ENCODE peak calls at places on chromosomes 3 and 15, in ten cellular contexts. D is SHP77; F is CD4-positive, alpha-beta T cell; G is AG09309; O is astrocyte of the spinal cord; P is NCI-H2081; N is PC-3; X is iris pigment epithelial cell; R is heart right ventricle; U is stimulated activated effector memory CD8-positive, alpha-beta T cell treated with anti-CD3 and anti-CD28 coated beads, Interleukin-12 subunit alpha, Interleukin-12 subunit beta, amount 100 ng/mL, for 72 hours. S is an unnamed sample.

GRCh38 chr3:183253364-183253960 is 409 bp downstream of the B3GNT5 start:
- DNase-seq in O (peak), G (no peak), P (peak), D (no peak), N (peak), U (no peak), X (peak), F (no peak), R (peak), S (peak)

GRCh38 chr3:99108508-99108907 is 207.0 kb upstream of the DCBLD2 start:
- DNase-seq in P (no peak), U (no peak), R (no peak), G (peak), D (no peak), X (peak), O (peak), F (no peak), N (peak), S (no peak)

GRCh38 chr3:79016587-79017380 is 751.0 kb downstream of the ROBO1 start:
- DNase-seq in R (no peak), D (no peak), X (peak), U (no peak), F (no peak), N (peak), O (no peak), P (no peak), G (no peak), S (no peak)

GRCh38 chr3:81666502-81667121 is 94.8 kb downstream of the GBE1 start:
- DNase-seq in F (no peak), R (no peak), G (peak), U (no peak), D (no peak), X (peak), P (no peak), N (peak), O (peak), S (peak)

GRCh38 chr3:5191555-5192304 is 4.2 kb downstream of the EDEM1 start:
- DNase-seq in R (no peak), N (no peak), F (no peak), X (no peak), U (peak), O (no peak), G (no peak), P (no peak), D (no peak), S (no peak)

GRCh38 chr3:20145874-20146273 is 40.1 kb downstream of the SGO1 start:
- DNase-seq in G (no peak), X (no peak), O (no peak), U (no peak), N (no peak), D (no peak), F (no peak), P (no peak), R (no peak), S (no peak)

GRCh38 chr15:36810656-36811449 is 231.4 kb downstream of the CDIN1 start:
- DNase-seq in O (no peak), P (peak), D (no peak), X (no peak), R (no peak), N (peak), F (no peak), U (no peak), G (no peak), S (no peak)

GRCh38 chr3:104069114-104069513 is 1297.6 kb upstream of the ALCAM start:
- DNase-seq in U (no peak), O (peak), P (no peak), R (no peak), G (no peak), D (no peak), X (peak), F (no peak), N (peak), S (no peak)

GRCh38 chr3:53120336-53120735 is 9.9 kb downstream of the RFT1 start:
- DNase-seq in D (no peak), N (no peak), O (no peak), X (no peak), F (no peak), P (no peak), U (no peak), G (no peak), R (no peak), S (no peak)

GRCh38 chr3:129310111-129310601 is 31.5 kb downstream of the HMCES start:
- DNase-seq in U (no peak), G (no peak), F (no peak), D (no peak), O (no peak), N (peak), P (no peak), R (no peak), X (no peak), S (no peak)

GRCh38 chr3:31828007-31828406 is 153.1 kb downstream of the OSBPL10 start:
- DNase-seq in G (no peak), D (no peak), P (no peak), O (no peak), R (no peak), F (no peak), U (no peak), X (peak), N (no peak), S (no peak)

GRCh38 chr3:72938471-72939265 is 50.8 kb downstream of the GXYLT2 start:
- DNase-seq in G (peak), U (no peak), R (peak), O (peak), P (peak), N (peak), D (peak), F (no peak), X (peak), S (peak)

GRCh38 chr15:29790607-29791006 is 31.7 kb downstream of the TJP1 start:
- DNase-seq in P (no peak), F (no peak), D (no peak), X (no peak), N (no peak), U (no peak), O (no peak), R (no peak), G (no peak), S (no peak)

GRCh38 chr3:185846041-185846440 is 21.2 kb upstream of the IGF2BP2 start:
- DNase-seq in F (no peak), X (no peak), N (no peak), P (no peak), D (no peak), O (no peak), R (no peak), U (no peak), G (no peak), S (no peak)

GRCh38 chr3:137988152-137988551 is 21.8 kb upstream of the CLDN18 start:
- DNase-seq in D (peak), U (peak), G (no peak), F (no peak), R (no peak), P (peak), O (no peak), X (no peak), N (no peak), S (no peak)

GRCh38 chr3:181316481-181316880 is 326.9 kb upstream of the DNAJC19 start:
- DNase-seq in X (peak), P (no peak), G (no peak), U (no peak), D (no peak), R (no peak), F (no peak), O (peak), N (peak), S (no peak)

GRCh38 chr3:174016186-174016585 is 618.6 kb downstream of the NLGN1 start:
- DNase-seq in D (no peak), N (peak), U (no peak), F (no peak), G (peak), R (no peak), P (no peak), X (peak), O (peak), S (no peak)

GRCh38 chr3:129040579-129041300 is 19.8 kb upstream of the GP9 start:
- DNase-seq in R (no peak), G (no peak), P (no peak), X (no peak), D (no peak), F (no peak), N (no peak), U (no peak), O (no peak), S (no peak)

GRCh38 chr15:24856397-24857093 is 98.2 kb upstream of the SNRPN start:
- DNase-seq in N (no peak), G (no peak), U (no peak), R (peak), D (no peak), X (peak), O (peak), F (no peak), P (no peak), S (no peak)

GRCh38 chr3:160400631-160401150 is 1.2 kb downstream of the SMC4 start:
- DNase-seq in N (peak), O (no peak), U (peak), F (no peak), G (no peak), P (no peak), R (peak), X (peak), D (no peak), S (no peak)

GRCh38 chr15:90599639-90600038 is 69.9 kb downstream of the CRTC3 start:
- DNase-seq in F (no peak), X (no peak), O (no peak), U (no peak), N (no peak), D (no peak), P (no peak), G (no peak), R (no peak), S (no peak)

GRCh38 chr15:85533949-85534543 is 153.6 kb downstream of the AKAP13 start:
- DNase-seq in P (no peak), F (no peak), D (no peak), U (no peak), X (no peak), N (no peak), R (no peak), O (no peak), G (no peak), S (no peak)

GRCh38 chr15:62611002-62611401 is 431.5 kb upstream of the TPM1 start:
- DNase-seq in N (no peak), U (no peak), F (no peak), P (no peak), O (no peak), R (no peak), G (no peak), X (no peak), D (no peak), S (no peak)

GRCh38 chr3:88189361-88189810 is 39.6 kb downstream of the C3orf38 start:
- DNase-seq in R (no peak), O (no peak), N (no peak), U (no peak), D (no peak), P (no peak), F (no peak), G (no peak), X (no peak), S (no peak)

GRCh38 chr3:109806929-109807328 is 469.6 kb upstream of the DPPA4 start:
- DNase-seq in G (no peak), D (no peak), U (peak), F (peak), P (no peak), O (peak), X (peak), R (no peak), N (peak), S (no peak)

GRCh38 chr3:76495216-76495615 is 544.7 kb upstream of the ROBO2 start:
- DNase-seq in P (no peak), D (no peak), U (no peak), F (no peak), G (no peak), O (no peak), X (no peak), N (no peak), R (no peak), S (no peak)

GRCh38 chr15:47872869-47873301 is 155.6 kb downstream of the SEMA6D start:
- DNase-seq in O (no peak), X (no peak), D (no peak), U (no peak), P (no peak), R (peak), N (no peak), F (no peak), G (no peak), S (no peak)

GRCh38 chr3:42749753-42750231 is 23.3 kb downstream of the CCDC13 start:
- DNase-seq in G (no peak), U (no peak), O (no peak), P (no peak), F (no peak), R (no peak), N (peak), X (peak), D (no peak), S (no peak)

GRCh38 chr3:131231710-131232348 is 149.7 kb upstream of the NUDT16 start:
- DNase-seq in R (no peak), D (no peak), F (no peak), U (no peak), N (peak), X (no peak), G (no peak), O (peak), P (no peak), S (no peak)

GRCh38 chr3:9786825-9787654 is 5.2 kb downstream of the TADA3 start:
- DNase-seq in N (no peak), X (no peak), U (no peak), R (no peak), F (no peak), D (no peak), G (no peak), O (no peak), P (no peak), S (no peak)

GRCh38 chr3:171791695-171792082 is 18.6 kb downstream of the PLD1 start:
- DNase-seq in U (no peak), X (peak), F (no peak), O (peak), N (peak), G (no peak), P (no peak), R (no peak), D (no peak), S (no peak)

GRCh38 chr3:72625616-72626337 is 222.5 kb downstream of the SHQ1 start:
- DNase-seq in N (peak), U (no peak), R (no peak), X (peak), O (no peak), P (no peak), G (peak), F (no peak), D (no peak), S (no peak)

GRCh38 chr15:41561777-41562145 is 2.7 kb downstream of the TYRO3 start:
- DNase-seq in X (peak), F (no peak), G (no peak), D (no peak), P (no peak), R (no peak), N (no peak), O (peak), U (no peak), S (peak)

GRCh38 chr3:53072653-53073552 is 27.0 kb upstream of the SFMBT1 start:
- DNase-seq in R (peak), P (peak), X (peak), F (peak), D (peak), U (peak), G (peak), O (peak), N (peak), S (peak)

GRCh38 chr15:76470691-76471090 is 134.1 kb downstream of the ISL2 start:
- DNase-seq in P (no peak), X (peak), D (no peak), O (peak), R (no peak), F (no peak), U (no peak), N (no peak), G (peak), S (no peak)

GRCh38 chr3:72082121-72082715 is 297.3 kb upstream of the PROK2 start:
- DNase-seq in F (no peak), X (no peak), O (no peak), G (peak), D (no peak), N (no peak), R (no peak), P (no peak), U (no peak), S (no peak)

GRCh38 chr3:129240436-129240835 is 9.0 kb upstream of the COPG1 start:
- DNase-seq in G (no peak), P (no peak), X (no peak), N (peak), O (no peak), R (no peak), U (no peak), D (no peak), F (no peak), S (no peak)

GRCh38 chr15:101133181-101133460 is 118.7 kb downstream of the CHSY1 start:
- DNase-seq in U (no peak), X (no peak), G (no peak), N (no peak), O (no peak), D (no peak), F (no peak), P (no peak), R (no peak), S (no peak)

GRCh38 chr3:150844484-150844883 is 60.8 kb downstream of the MINDY4B start:
- DNase-seq in F (no peak), X (no peak), D (no peak), U (no peak), O (no peak), R (no peak), N (no peak), G (no peak), P (no peak), S (no peak)